ENCODE peak calls at places on chromosomes 13 and 19, in ten cellular contexts. N is neural progenitor cell, U is AG04450, W is thoracic aorta, X is A549, F is fibroblast of lung, D is astrocyte of the spinal cord, H is IMR-90, M is brain microvascular endothelial cell, K is A673. L is an unnamed sample.

GRCh38 chr19:12838182-12838890 is at the start of gene MAST1:
- DNase-seq in N (peak; percentile 91), U (no peak), W (no peak), X (no peak), F (no peak), D (no peak), H (no peak), M (no peak), K (peak; percentile 78), L (peak; percentile 56)

GRCh38 chr13:49540552-49540951 is 44.8 kb downstream of the PHF11 start:
- DNase-seq in N (peak; percentile 5), U (no peak), W (no peak), X (no peak), F (peak; percentile 82), D (peak; percentile 44), H (peak; percentile 62), M (no peak), K (no peak), L (peak; percentile 15)

GRCh38 chr19:6724631-6725185 is 4.3 kb upstream of the C3 start:
- DNase-seq in N (no peak), U (no peak), W (no peak), X (no peak), F (no peak), D (no peak), H (no peak), M (no peak), K (no peak), L (no peak)

GRCh38 chr13:82747331-82747730 is 1134.9 kb downstream of the SLITRK1 start:
- DNase-seq in N (peak; percentile 78), U (no peak), W (no peak), X (no peak), F (peak; percentile 17), D (no peak), H (no peak), M (no peak), K (no peak), L (no peak)

GRCh38 chr19:17807731-17808316 is 12.9 kb downstream of the B3GNT3 start:
- DNase-seq in N (no peak), U (no peak), W (no peak), X (no peak), F (no peak), D (no peak), H (no peak), M (no peak), K (no peak), L (no peak)

GRCh38 chr19:42276821-42277220 is 7.8 kb downstream of the CIC start:
- DNase-seq in N (no peak), U (no peak), W (no peak), X (no peak), F (no peak), D (no peak), H (no peak), M (no peak), K (no peak), L (peak; percentile 73)

GRCh38 chr19:41352609-41353465 is 885 bp downstream of the TGFB1 start:
- DNase-seq in N (peak; percentile 81), U (no peak), W (no peak), X (peak; percentile 99), F (peak; percentile 44), D (peak; percentile 46), H (peak; percentile 44), M (peak; percentile 17), K (peak; percentile 62), L (peak; percentile 62)

GRCh38 chr13:46716821-46717220 is 80.1 kb downstream of the ESD start:
- DNase-seq in N (no peak), U (no peak), W (no peak), X (no peak), F (peak; percentile 25), D (peak; percentile 9), H (no peak), M (no peak), K (no peak), L (no peak)

GRCh38 chr13:28413999-28414398 is 80.9 kb downstream of the FLT1 start:
- DNase-seq in N (no peak), U (no peak), W (no peak), X (no peak), F (no peak), D (no peak), H (no peak), M (no peak), K (no peak), L (no peak)

GRCh38 chr13:65710514-65710913 is 1519.6 kb downstream of the PCDH9 start:
- DNase-seq in N (no peak), U (no peak), W (no peak), X (no peak), F (no peak), D (no peak), H (no peak), M (no peak), K (no peak), L (no peak)

GRCh38 chr19:4016903-4017638 is 9.5 kb downstream of the PIAS4 start:
- DNase-seq in N (no peak), U (no peak), W (no peak), X (no peak), F (no peak), D (no peak), H (no peak), M (no peak), K (no peak), L (no peak)

GRCh38 chr19:4019578-4019977 is 12.0 kb downstream of the PIAS4 start:
- DNase-seq in N (no peak), U (no peak), W (no peak), X (no peak), F (no peak), D (no peak), H (no peak), M (no peak), K (no peak), L (no peak)

GRCh38 chr19:4018140-4018613 is 10.6 kb downstream of the PIAS4 start:
- DNase-seq in N (no peak), U (no peak), W (no peak), X (no peak), F (no peak), D (no peak), H (no peak), M (no peak), K (peak; percentile 60), L (no peak)

GRCh38 chr19:4016486-4016885 is 8.9 kb downstream of the PIAS4 start:
- DNase-seq in N (no peak), U (no peak), W (no peak), X (no peak), F (no peak), D (no peak), H (no peak), M (no peak), K (no peak), L (no peak)

DNA sequence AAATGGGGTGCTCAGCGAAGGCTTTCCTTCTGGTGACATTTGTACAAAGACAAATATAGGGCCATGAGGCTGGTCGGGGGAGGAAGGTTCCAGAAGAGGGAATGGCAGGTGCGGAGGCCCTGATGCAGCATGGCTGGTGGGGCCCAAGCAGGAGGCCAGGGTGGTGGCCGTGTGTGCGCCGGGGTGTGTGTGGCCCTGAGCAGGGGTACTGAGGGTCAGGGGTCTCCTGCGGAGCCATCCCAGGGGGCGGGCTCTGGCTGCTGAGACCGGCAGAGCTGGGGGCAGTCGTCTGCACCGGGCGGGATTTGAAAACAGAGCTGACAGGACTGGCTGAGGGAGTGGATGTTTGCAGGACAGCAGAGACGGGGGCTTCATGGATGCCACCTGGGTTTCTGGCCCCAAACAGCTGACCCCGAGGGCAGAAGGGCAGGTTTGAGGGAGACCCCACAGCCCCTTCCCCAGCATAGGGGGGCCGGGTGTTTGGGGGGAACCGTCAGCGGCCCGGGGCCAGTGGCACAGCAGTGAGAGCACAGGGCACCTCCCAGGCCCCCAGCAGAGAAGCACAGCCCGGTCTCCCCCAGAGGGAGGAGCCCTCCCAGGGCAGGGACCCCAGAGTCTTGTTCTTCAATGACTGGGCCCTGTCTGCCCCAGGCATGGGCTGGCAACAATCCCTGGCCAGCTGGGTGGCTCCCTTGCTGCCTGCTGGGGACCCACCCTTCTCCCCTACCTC is 11.4 kb downstream of the PIAS4 start:
- DNase-seq in N (no peak), U (no peak), W (no peak), X (no peak), F (no peak), D (no peak), H (no peak), M (no peak), K (no peak), L (no peak)
- H3K4me3 ChIP-seq in N (no peak overlapping the region), U (no peak overlapping the region), W (no peak overlapping the region), X (no peak overlapping the region), F (no peak overlapping the region), D (no peak overlapping the region), H (no peak overlapping the region), M (no peak overlapping the region), K (no peak overlapping the region), L (no peak overlapping the region)

GRCh38 chr19:32138416-32138815 is 207.0 kb upstream of the ZNF507 start:
- DNase-seq in N (no peak), U (no peak), W (no peak), X (no peak), F (no peak), D (no peak), H (no peak), M (no peak), K (peak; percentile 8), L (no peak)
- TF ChIP-seq CTCF in N (peak; percentile 48), U (no peak), W (no peak), X (no peak), F (peak; percentile 16), D (no peak), H (no peak), M (no peak), K (peak; percentile 45), L (no peak)

GRCh38 chr13:50801087-50801931 is 42.2 kb downstream of the DLEU7 start:
- DNase-seq in N (peak; percentile 80), U (peak; percentile 37), W (no peak), X (peak; percentile 14), F (peak; percentile 71), D (peak; percentile 82), H (peak; percentile 72), M (peak; percentile 71), K (peak; percentile 76), L (peak; percentile 77)
- H3K4me3 ChIP-seq in N (no peak overlapping the region), U (no peak overlapping the region), W (peak overlapping the region; percentile 25), X (no peak overlapping the region), F (no peak overlapping the region), D (no peak overlapping the region), H (no peak overlapping the region), M (no peak overlapping the region), K (no peak overlapping the region), L (no peak overlapping the region)

GRCh38 chr19:1221904-1222255 is 15.9 kb downstream of the CBARP start:
- DNase-seq in N (no peak), U (no peak), W (no peak), X (no peak), F (no peak), D (no peak), H (no peak), M (no peak), K (no peak), L (no peak)

GRCh38 chr19:1221141-1221903 is 15.7 kb downstream of the STK11 start:
- DNase-seq in N (peak; percentile 75), U (no peak), W (no peak), X (no peak), F (peak; percentile 40), D (peak; percentile 50), H (peak; percentile 54), M (no peak), K (no peak), L (no peak)

GRCh38 chr19:1224047-1224825 is 13.6 kb downstream of the CBARP start:
- DNase-seq in N (no peak), U (no peak), W (no peak), X (no peak), F (no peak), D (no peak), H (no peak), M (no peak), K (no peak), L (no peak)

GRCh38 chr19:1223018-1223855 is 14.6 kb downstream of the CBARP start:
- DNase-seq in N (peak; percentile 66), U (no peak), W (no peak), X (no peak), F (peak; percentile 37), D (peak; percentile 37), H (peak; percentile 42), M (no peak), K (peak; percentile 65), L (peak; percentile 56)

GRCh38 chr19:1222394-1222793 is 15.4 kb downstream of the CBARP start:
- DNase-seq in N (no peak), U (no peak), W (no peak), X (no peak), F (no peak), D (no peak), H (no peak), M (no peak), K (no peak), L (no peak)
- TF ChIP-seq CTCF in N (no peak), U (peak; percentile 15), W (no peak), X (no peak), F (no peak), D (peak; percentile 31), H (peak; percentile 12), M (peak; percentile 48), K (no peak), L (no peak)